ENCODE peak calls at places on chromosome 14, in ten cellular contexts. One of them, this sample, is unnamed.

GRCh38 chr14:63174760-63175191 is 29.5 kb upstream of the RHOJ start:
- DNase-seq in left lung: no peak
- DNase-seq in CD8-positive, alpha-beta T cell: no peak
- DNase-seq in IMR-90: peak; percentile 76
- DNase-seq in lower lobe of right lung: no peak
- DNase-seq in ovary: no peak
- DNase-seq in right atrium auricular region: no peak
- DNase-seq in tibial nerve: no peak
- DNase-seq in SK-N-SH: peak; percentile 55
- DNase-seq in A549: peak; percentile 25
- DNase-seq in this sample: no peak

GRCh38 chr14:93231129-93231979 is 24.3 kb downstream of the UBR7 start:
- DNase-seq in SK-N-SH: peak; percentile 95
- DNase-seq in IMR-90: peak; percentile 59
- DNase-seq in CD8-positive, alpha-beta T cell: no peak
- DNase-seq in ovary: peak; percentile 50
- DNase-seq in left lung: no peak
- DNase-seq in A549: peak; percentile 78
- DNase-seq in tibial nerve: no peak
- DNase-seq in right atrium auricular region: no peak
- DNase-seq in lower lobe of right lung: no peak
- DNase-seq in this sample: no peak

GRCh38 chr14:75497191-75497590 is 25.1 kb upstream of the BATF start:
- DNase-seq in lower lobe of right lung: no peak
- DNase-seq in CD8-positive, alpha-beta T cell: no peak
- DNase-seq in SK-N-SH: no peak
- DNase-seq in tibial nerve: no peak
- DNase-seq in IMR-90: no peak
- DNase-seq in A549: no peak
- DNase-seq in left lung: no peak
- DNase-seq in ovary: no peak
- DNase-seq in right atrium auricular region: no peak
- DNase-seq in this sample: no peak

GRCh38 chr14:93039649-93040315 is 75.9 kb downstream of the ITPK1 start:
- DNase-seq in ovary: no peak
- DNase-seq in right atrium auricular region: no peak
- DNase-seq in SK-N-SH: no peak
- DNase-seq in CD8-positive, alpha-beta T cell: no peak
- DNase-seq in tibial nerve: no peak
- DNase-seq in A549: no peak
- DNase-seq in left lung: peak; percentile 58
- DNase-seq in IMR-90: no peak
- DNase-seq in lower lobe of right lung: no peak
- DNase-seq in this sample: no peak

GRCh38 chr14:26528415-26529182 is 69.2 kb downstream of the NOVA1 start:
- DNase-seq in left lung: no peak
- DNase-seq in CD8-positive, alpha-beta T cell: no peak
- DNase-seq in tibial nerve: no peak
- DNase-seq in IMR-90: peak; percentile 15
- DNase-seq in lower lobe of right lung: no peak
- DNase-seq in A549: no peak
- DNase-seq in ovary: no peak
- DNase-seq in right atrium auricular region: peak; percentile 78
- DNase-seq in SK-N-SH: no peak
- DNase-seq in this sample: no peak

GRCh38 chr14:35858521-35859209 is 32.5 kb downstream of the BRMS1L start:
- DNase-seq in A549: no peak
- DNase-seq in right atrium auricular region: no peak
- DNase-seq in tibial nerve: no peak
- DNase-seq in SK-N-SH: no peak
- DNase-seq in CD8-positive, alpha-beta T cell: no peak
- DNase-seq in lower lobe of right lung: no peak
- DNase-seq in left lung: no peak
- DNase-seq in ovary: no peak
- DNase-seq in IMR-90: peak; percentile 70
- DNase-seq in this sample: no peak

GRCh38 chr14:42001436-42001835 is 394.8 kb downstream of the LRFN5 start:
- DNase-seq in left lung: no peak
- DNase-seq in CD8-positive, alpha-beta T cell: no peak
- DNase-seq in lower lobe of right lung: no peak
- DNase-seq in A549: no peak
- DNase-seq in right atrium auricular region: no peak
- DNase-seq in SK-N-SH: no peak
- DNase-seq in tibial nerve: no peak
- DNase-seq in IMR-90: peak; percentile 9
- DNase-seq in ovary: no peak
- DNase-seq in this sample: no peak

GRCh38 chr14:25837431-25837950 is 760.3 kb downstream of the NOVA1 start:
- DNase-seq in IMR-90: no peak
- DNase-seq in tibial nerve: no peak
- DNase-seq in SK-N-SH: no peak
- DNase-seq in A549: no peak
- DNase-seq in lower lobe of right lung: no peak
- DNase-seq in right atrium auricular region: no peak
- DNase-seq in CD8-positive, alpha-beta T cell: no peak
- DNase-seq in ovary: no peak
- DNase-seq in left lung: no peak
- DNase-seq in this sample: no peak

GRCh38 chr14:61537567-61538463 is 157.5 kb upstream of the HIF1A start:
- DNase-seq in IMR-90: peak; percentile 90
- DNase-seq in SK-N-SH: no peak
- DNase-seq in tibial nerve: no peak
- DNase-seq in ovary: no peak
- DNase-seq in CD8-positive, alpha-beta T cell: no peak
- DNase-seq in right atrium auricular region: no peak
- DNase-seq in left lung: no peak
- DNase-seq in lower lobe of right lung: no peak
- DNase-seq in A549: peak; percentile 83
- DNase-seq in this sample: no peak

GRCh38 chr14:74414380-74414779 is 11.6 kb downstream of the SYNDIG1L start:
- DNase-seq in IMR-90: no peak
- DNase-seq in ovary: no peak
- DNase-seq in SK-N-SH: no peak
- DNase-seq in tibial nerve: no peak
- DNase-seq in lower lobe of right lung: no peak
- DNase-seq in CD8-positive, alpha-beta T cell: no peak
- DNase-seq in left lung: no peak
- DNase-seq in A549: no peak
- DNase-seq in right atrium auricular region: no peak
- DNase-seq in this sample: no peak

GRCh38 chr14:103385994-103386491 is 828 bp downstream of the MARK3 start:
- DNase-seq in left lung: peak; percentile 82
- DNase-seq in SK-N-SH: peak; percentile 36
- DNase-seq in ovary: no peak
- DNase-seq in CD8-positive, alpha-beta T cell: peak; percentile 58
- DNase-seq in right atrium auricular region: no peak
- DNase-seq in tibial nerve: no peak
- DNase-seq in lower lobe of right lung: peak; percentile 55
- DNase-seq in IMR-90: peak; percentile 31
- DNase-seq in A549: no peak
- DNase-seq in this sample: no peak

GRCh38 chr14:54807428-54807827 is 95.2 kb downstream of the GCH1 start:
- DNase-seq in A549: no peak
- DNase-seq in SK-N-SH: no peak
- DNase-seq in CD8-positive, alpha-beta T cell: peak; percentile 15
- DNase-seq in tibial nerve: no peak
- DNase-seq in IMR-90: no peak
- DNase-seq in ovary: no peak
- DNase-seq in left lung: no peak
- DNase-seq in lower lobe of right lung: no peak
- DNase-seq in right atrium auricular region: no peak
- DNase-seq in this sample: no peak

GRCh38 chr14:29913550-29913949 is 14.1 kb downstream of the PRKD1 start:
- DNase-seq in tibial nerve: no peak
- DNase-seq in lower lobe of right lung: no peak
- DNase-seq in IMR-90: peak; percentile 26
- DNase-seq in A549: no peak
- DNase-seq in ovary: no peak
- DNase-seq in SK-N-SH: no peak
- DNase-seq in CD8-positive, alpha-beta T cell: no peak
- DNase-seq in right atrium auricular region: no peak
- DNase-seq in left lung: no peak
- DNase-seq in this sample: no peak

GRCh38 chr14:82422186-82422585 is 888.5 kb upstream of the SEL1L start:
- DNase-seq in tibial nerve: no peak
- DNase-seq in ovary: no peak
- DNase-seq in right atrium auricular region: no peak
- DNase-seq in SK-N-SH: no peak
- DNase-seq in left lung: no peak
- DNase-seq in CD8-positive, alpha-beta T cell: no peak
- DNase-seq in A549: no peak
- DNase-seq in IMR-90: no peak
- DNase-seq in lower lobe of right lung: no peak
- DNase-seq in this sample: no peak

DNA sequence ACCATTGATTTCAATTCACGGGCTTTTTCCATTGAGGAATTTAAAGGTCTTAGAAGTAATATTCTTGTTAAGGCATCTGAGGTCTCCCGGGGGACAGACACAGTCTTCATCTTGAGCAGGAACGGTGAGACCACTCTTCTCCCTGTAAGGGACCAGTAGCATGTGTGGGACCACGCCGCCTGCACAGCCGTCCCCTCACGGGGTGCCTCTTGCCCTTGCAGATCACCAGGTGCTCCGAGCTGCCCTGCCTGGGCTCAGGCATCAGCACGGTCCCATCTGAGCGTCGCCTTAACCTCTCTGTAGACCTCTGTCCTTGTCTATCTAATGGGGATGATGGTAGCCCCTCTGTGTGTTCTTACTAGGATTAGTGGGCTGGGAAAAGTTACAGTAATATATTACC is 74.1 kb downstream of the PPP2R5C start:
- DNase-seq in SK-N-SH: no peak
- DNase-seq in CD8-positive, alpha-beta T cell: no peak
- DNase-seq in A549: no peak
- DNase-seq in lower lobe of right lung: no peak
- DNase-seq in left lung: no peak
- DNase-seq in ovary: no peak
- DNase-seq in tibial nerve: no peak
- DNase-seq in IMR-90: no peak
- DNase-seq in right atrium auricular region: no peak
- DNase-seq in this sample: no peak
- H3K4me1 ChIP-seq in SK-N-SH: peaks cover 65% of the 10 kb centered on the region
- H3K4me1 ChIP-seq in CD8-positive, alpha-beta T cell: peaks cover 82% of the 10 kb centered on the region
- H3K4me1 ChIP-seq in A549: peaks cover 16% of the 10 kb centered on the region
- H3K4me1 ChIP-seq in lower lobe of right lung: peaks cover 29% of the 10 kb centered on the region
- H3K4me1 ChIP-seq in left lung: peaks cover 12% of the 10 kb centered on the region
- H3K4me1 ChIP-seq in ovary: peaks cover 39% of the 10 kb centered on the region
- H3K4me1 ChIP-seq in tibial nerve: peaks cover 3% of the 10 kb centered on the region
- H3K4me1 ChIP-seq in IMR-90: peaks cover 16% of the 10 kb centered on the region
- H3K4me1 ChIP-seq in right atrium auricular region: peaks cover 67% of the 10 kb centered on the region
- H3K4me1 ChIP-seq in this sample: peaks cover 17% of the 10 kb centered on the region

GRCh38 chr14:99230271-99231141 is 41.5 kb downstream of the BCL11B start:
- DNase-seq in CD8-positive, alpha-beta T cell: peak; percentile 86
- DNase-seq in SK-N-SH: no peak
- DNase-seq in ovary: no peak
- DNase-seq in left lung: no peak
- DNase-seq in lower lobe of right lung: peak; percentile 44
- DNase-seq in right atrium auricular region: no peak
- DNase-seq in A549: no peak
- DNase-seq in tibial nerve: no peak
- DNase-seq in IMR-90: no peak
- DNase-seq in this sample: no peak
- H3K27ac ChIP-seq in CD8-positive, alpha-beta T cell: peak overlapping the region; percentile 60
- H3K27ac ChIP-seq in SK-N-SH: no peak overlapping the region
- H3K27ac ChIP-seq in ovary: no peak overlapping the region
- H3K27ac ChIP-seq in left lung: no peak overlapping the region
- H3K27ac ChIP-seq in lower lobe of right lung: no peak overlapping the region
- H3K27ac ChIP-seq in right atrium auricular region: no peak overlapping the region
- H3K27ac ChIP-seq in A549: peak overlapping the region; percentile 28
- H3K27ac ChIP-seq in tibial nerve: no peak overlapping the region
- H3K27ac ChIP-seq in IMR-90: no peak overlapping the region
- H3K27ac ChIP-seq in this sample: no peak overlapping the region

DNA sequence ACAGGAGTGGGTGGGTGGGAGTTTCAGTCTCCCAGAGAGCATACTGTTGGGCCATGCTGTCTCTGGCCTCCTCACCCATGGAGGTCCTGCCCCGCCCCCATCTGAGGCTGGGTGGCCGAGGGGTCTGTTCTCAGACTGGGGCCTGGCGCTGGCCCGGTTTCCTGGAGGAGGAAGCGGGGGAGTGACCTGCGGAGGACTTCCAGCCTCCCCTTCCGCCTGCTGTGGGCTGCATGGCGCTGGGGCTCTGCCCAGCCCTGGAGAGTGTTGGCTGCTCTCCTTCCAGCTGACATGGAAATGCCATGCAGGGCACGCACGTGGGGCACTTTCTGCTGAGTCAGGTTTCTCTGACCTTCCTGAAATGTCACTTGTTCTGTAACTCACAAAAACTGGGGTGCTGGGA is 23.4 kb downstream of the PACS2 start:
- DNase-seq in ovary: no peak
- DNase-seq in A549: no peak
- DNase-seq in lower lobe of right lung: peak; percentile 46
- DNase-seq in IMR-90: no peak
- DNase-seq in right atrium auricular region: no peak
- DNase-seq in CD8-positive, alpha-beta T cell: no peak
- DNase-seq in left lung: peak; percentile 72
- DNase-seq in SK-N-SH: no peak
- DNase-seq in tibial nerve: no peak
- DNase-seq in this sample: no peak
- TF ChIP-seq CTCF in ovary: no peak
- TF ChIP-seq CTCF in A549: no peak
- TF ChIP-seq CTCF in lower lobe of right lung: no peak
- TF ChIP-seq CTCF in IMR-90: no peak
- TF ChIP-seq CTCF in right atrium auricular region: no peak
- TF ChIP-seq CTCF in CD8-positive, alpha-beta T cell: no peak
- TF ChIP-seq CTCF in left lung: no peak
- TF ChIP-seq CTCF in SK-N-SH: no peak
- TF ChIP-seq CTCF in tibial nerve: no peak
- TF ChIP-seq CTCF in this sample: no peak

GRCh38 chr14:71240154-71240553 is 332.9 kb downstream of the PCNX1 start:
- DNase-seq in IMR-90: no peak
- DNase-seq in right atrium auricular region: no peak
- DNase-seq in ovary: no peak
- DNase-seq in tibial nerve: no peak
- DNase-seq in lower lobe of right lung: no peak
- DNase-seq in CD8-positive, alpha-beta T cell: no peak
- DNase-seq in SK-N-SH: no peak
- DNase-seq in left lung: no peak
- DNase-seq in A549: no peak
- DNase-seq in this sample: no peak

GRCh38 chr14:71243697-71244096 is 336.4 kb downstream of the PCNX1 start:
- DNase-seq in lower lobe of right lung: no peak
- DNase-seq in A549: no peak
- DNase-seq in CD8-positive, alpha-beta T cell: no peak
- DNase-seq in left lung: no peak
- DNase-seq in right atrium auricular region: no peak
- DNase-seq in IMR-90: peak; percentile 93
- DNase-seq in ovary: no peak
- DNase-seq in SK-N-SH: no peak
- DNase-seq in tibial nerve: no peak
- DNase-seq in this sample: no peak

GRCh38 chr14:71242237-71242748 is 335.0 kb downstream of the PCNX1 start:
- DNase-seq in CD8-positive, alpha-beta T cell: no peak
- DNase-seq in SK-N-SH: peak; percentile 75
- DNase-seq in A549: no peak
- DNase-seq in lower lobe of right lung: no peak
- DNase-seq in tibial nerve: no peak
- DNase-seq in IMR-90: peak; percentile 78
- DNase-seq in ovary: no peak
- DNase-seq in left lung: no peak
- DNase-seq in right atrium auricular region: no peak
- DNase-seq in this sample: no peak

GRCh38 chr14:71238835-71239234 is 331.6 kb downstream of the PCNX1 start:
- DNase-seq in ovary: no peak
- DNase-seq in lower lobe of right lung: no peak
- DNase-seq in left lung: no peak
- DNase-seq in CD8-positive, alpha-beta T cell: no peak
- DNase-seq in IMR-90: no peak
- DNase-seq in right atrium auricular region: no peak
- DNase-seq in tibial nerve: no peak
- DNase-seq in SK-N-SH: no peak
- DNase-seq in A549: no peak
- DNase-seq in this sample: no peak

GRCh38 chr14:71240866-71241520 is 333.7 kb downstream of the PCNX1 start:
- DNase-seq in left lung: no peak
- DNase-seq in lower lobe of right lung: no peak
- DNase-seq in IMR-90: no peak
- DNase-seq in right atrium auricular region: no peak
- DNase-seq in tibial nerve: no peak
- DNase-seq in CD8-positive, alpha-beta T cell: no peak
- DNase-seq in ovary: no peak
- DNase-seq in SK-N-SH: no peak
- DNase-seq in A549: no peak
- DNase-seq in this sample: no peak
- H3K4me1 ChIP-seq in left lung: peaks cover 7% of the 10 kb centered on the region
- H3K4me1 ChIP-seq in lower lobe of right lung: peaks cover 6% of the 10 kb centered on the region
- H3K4me1 ChIP-seq in IMR-90: peaks cover 28% of the 10 kb centered on the region
- H3K4me1 ChIP-seq in right atrium auricular region: peaks cover 12% of the 10 kb centered on the region
- H3K4me1 ChIP-seq in tibial nerve: no peaks in the 10 kb centered on the region
- H3K4me1 ChIP-seq in CD8-positive, alpha-beta T cell: peaks cover 22% of the 10 kb centered on the region
- H3K4me1 ChIP-seq in ovary: no peaks in the 10 kb centered on the region
- H3K4me1 ChIP-seq in SK-N-SH: peaks cover 36% of the 10 kb centered on the region
- H3K4me1 ChIP-seq in A549: no peaks in the 10 kb centered on the region
- H3K4me1 ChIP-seq in this sample: peaks cover 40% of the 10 kb centered on the region

This sample was measured in thoracic aorta.